ENCODE peak calls at places on chromosomes 1 and 21, in six cellular contexts. P is suprapubic skin, H is ovary, S is transverse colon, R is stomach, M is A549. U is an unnamed sample.

GRCh38 chr1:31815752-31816484 is at the start of gene SPOCD1:
- DNase-seq in P (peak; percentile 88), H (peak; percentile 61), S (peak; percentile 91), R (peak; percentile 84), M (peak; percentile 86), U (peak; percentile 94)

GRCh38 chr1:206907304-206907991 is 10.2 kb downstream of the IL24 start:
- DNase-seq in P (no peak), H (no peak), S (no peak), R (no peak), M (peak; percentile 67), U (peak; percentile 46)

GRCh38 chr1:186532481-186532880 is 71.6 kb upstream of the PDC start:
- DNase-seq in P (no peak), H (no peak), S (no peak), R (no peak), M (no peak), U (no peak)

GRCh38 chr1:29975036-29975694 is 738.8 kb downstream of the PTPRU start:
- DNase-seq in P (no peak), H (no peak), S (no peak), R (no peak), M (peak; percentile 24), U (no peak)

GRCh38 chr1:72288886-72289285 is 6.5 kb upstream of the NEGR1 start:
- DNase-seq in P (no peak), H (no peak), S (no peak), R (no peak), M (no peak), U (no peak)

GRCh38 chr1:167548059-167548932 is 5.3 kb downstream of the CREG1 start:
- DNase-seq in P (no peak), H (no peak), S (no peak), R (no peak), M (peak; percentile 46), U (no peak)

GRCh38 chr1:205088341-205088740 is 4.1 kb upstream of the TMEM81 start:
- DNase-seq in P (no peak), H (no peak), S (no peak), R (no peak), M (no peak), U (no peak)

GRCh38 chr1:32533792-32534327 is 5.4 kb upstream of the ZBTB8A start:
- DNase-seq in P (no peak), H (no peak), S (no peak), R (no peak), M (no peak), U (no peak)

GRCh38 chr1:93804412-93804811 is 74.6 kb downstream of the DNTTIP2 start:
- DNase-seq in P (no peak), H (no peak), S (no peak), R (no peak), M (peak; percentile 64), U (no peak)

GRCh38 chr1:200938955-200939354 is 44.3 kb downstream of the INAVA start:
- DNase-seq in P (no peak), H (no peak), S (no peak), R (no peak), M (no peak), U (peak; percentile 41)

GRCh38 chr1:53370369-53370961 is 42.6 kb upstream of the LRP8 start:
- DNase-seq in P (peak; percentile 25), H (peak; percentile 5), S (no peak), R (peak; percentile 22), M (no peak), U (no peak)

GRCh38 chr1:209411491-209411929 is 172.0 kb upstream of the CAMK1G start:
- DNase-seq in P (no peak), H (no peak), S (no peak), R (no peak), M (no peak), U (no peak)

GRCh38 chr1:99407018-99407417 is 142.7 kb downstream of the PLPPR4 start:
- DNase-seq in P (no peak), H (no peak), S (no peak), R (no peak), M (no peak), U (no peak)

GRCh38 chr21:18986197-18986596 is 582.6 kb upstream of the TMPRSS15 start:
- DNase-seq in P (no peak), H (no peak), S (no peak), R (no peak), M (no peak), U (no peak)

GRCh38 chr1:96763514-96763913 is 41.9 kb downstream of the PTBP2 start:
- DNase-seq in P (no peak), H (no peak), S (no peak), R (no peak), M (no peak), U (no peak)

GRCh38 chr1:15178571-15179484 is 25.3 kb downstream of the TMEM51 start:
- DNase-seq in P (no peak), H (peak; percentile 27), S (no peak), R (no peak), M (peak; percentile 79), U (no peak)

GRCh38 chr1:161834967-161835366 is 68.8 kb downstream of the ATF6 start:
- DNase-seq in P (no peak), H (no peak), S (no peak), R (no peak), M (no peak), U (no peak)

GRCh38 chr1:183195146-183195571 is 9.1 kb downstream of the LAMC2 start:
- DNase-seq in P (no peak), H (no peak), S (peak; percentile 25), R (no peak), M (peak; percentile 42), U (no peak)

GRCh38 chr1:204241050-204241449 is 27.3 kb upstream of the GOLT1A start:
- DNase-seq in P (no peak), H (no peak), S (no peak), R (no peak), M (peak; percentile 14), U (no peak)

GRCh38 chr21:28207776-28208175 is 784.9 kb downstream of the LTN1 start:
- DNase-seq in P (no peak), H (no peak), S (no peak), R (no peak), M (no peak), U (no peak)

GRCh38 chr1:21869620-21870121 is 57.6 kb downstream of the LDLRAD2 start:
- DNase-seq in P (no peak), H (peak; percentile 76), S (peak; percentile 80), R (peak; percentile 94), M (peak; percentile 76), U (peak; percentile 59)

GRCh38 chr1:54886724-54887664 is at the start of gene DHCR24:
- DNase-seq in P (peak; percentile 84), H (peak; percentile 88), S (peak; percentile 85), R (peak; percentile 89), M (peak; percentile 71), U (peak; percentile 97)

GRCh38 chr1:40848530-40849189 is 13.5 kb downstream of the CITED4 start:
- DNase-seq in P (no peak), H (peak; percentile 67), S (peak; percentile 74), R (peak; percentile 81), M (peak; percentile 74), U (no peak)

GRCh38 chr1:201346337-201346939 is 31.0 kb downstream of the TNNT2 start:
- DNase-seq in P (peak; percentile 61), H (no peak), S (peak; percentile 47), R (peak; percentile 57), M (peak; percentile 63), U (no peak)

GRCh38 chr1:87362834-87363426 is 34.2 kb downstream of the LMO4 start:
- DNase-seq in P (no peak), H (no peak), S (no peak), R (no peak), M (no peak), U (no peak)

GRCh38 chr1:109906160-109906838 is 4.3 kb upstream of the CSF1 start:
- DNase-seq in P (no peak), H (no peak), S (no peak), R (no peak), M (no peak), U (no peak)

GRCh38 chr1:234998174-234998741 is 130.4 kb downstream of the TOMM20 start:
- DNase-seq in P (peak; percentile 89), H (peak; percentile 59), S (peak; percentile 89), R (peak; percentile 63), M (peak; percentile 78), U (no peak)

GRCh38 chr1:64745181-64745985 is 508 bp downstream of the RAVER2 start:
- DNase-seq in P (peak; percentile 61), H (peak; percentile 38), S (peak; percentile 53), R (peak; percentile 35), M (peak; percentile 37), U (peak; percentile 41)

GRCh38 chr1:178155478-178156255 is 61.8 kb downstream of the RASAL2 start:
- DNase-seq in P (no peak), H (no peak), S (no peak), R (no peak), M (no peak), U (no peak)

GRCh38 chr1:93775224-93775623 is 93.6 kb upstream of the BCAR3 start:
- DNase-seq in P (no peak), H (no peak), S (no peak), R (no peak), M (peak; percentile 30), U (peak; percentile 87)

GRCh38 chr1:174894087-174894768 is 105.5 kb upstream of the CACYBP start:
- DNase-seq in P (no peak), H (no peak), S (no peak), R (no peak), M (no peak), U (no peak)

GRCh38 chr1:174892016-174892415 is 107.7 kb upstream of the CACYBP start:
- DNase-seq in P (no peak), H (no peak), S (no peak), R (no peak), M (no peak), U (no peak)

GRCh38 chr1:174890024-174890423 is 109.7 kb upstream of the CACYBP start:
- DNase-seq in P (no peak), H (no peak), S (no peak), R (no peak), M (no peak), U (no peak)
- TF ChIP-seq EP300 in P (no peak), H (no peak), S (no peak), R (no peak), M (no peak), U (no peak)

DNA sequence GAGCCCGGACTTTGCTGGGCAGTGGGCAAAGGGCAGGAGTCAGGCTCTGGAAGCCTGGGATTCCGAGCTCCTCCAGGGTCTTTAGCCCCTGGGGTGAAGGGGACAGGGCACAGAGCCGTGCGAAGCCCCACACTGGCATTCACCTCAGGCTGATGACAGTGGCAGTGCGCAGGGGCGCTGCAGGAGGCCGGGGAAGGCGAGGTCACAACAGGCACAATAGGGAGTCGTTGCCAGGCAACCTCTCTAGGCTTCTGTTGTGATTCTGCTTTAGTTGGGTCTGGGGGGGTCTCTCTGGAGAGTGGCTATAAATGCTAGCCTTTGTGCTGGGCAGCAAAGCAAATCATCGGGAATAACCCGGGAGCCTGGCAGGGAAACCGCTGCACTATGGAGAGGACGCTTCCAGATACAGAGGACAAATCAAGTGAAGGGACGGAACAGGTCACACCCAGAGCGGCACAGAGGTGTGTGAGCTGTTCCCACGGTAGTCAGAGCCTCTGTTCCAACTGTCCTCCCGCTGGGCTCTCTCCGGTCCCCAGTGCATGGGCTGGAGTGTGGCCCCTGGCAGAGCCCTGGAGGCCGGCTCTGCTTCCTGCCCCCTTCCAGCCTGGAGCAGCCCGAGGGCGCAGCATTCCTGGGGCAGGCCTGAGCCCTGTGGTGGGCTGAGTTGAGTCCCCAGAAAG is 11.7 kb upstream of the ZBTB21 start:
- DNase-seq in P (no peak), H (no peak), S (no peak), R (no peak), M (no peak), U (peak; percentile 67)
- H3K4me3 ChIP-seq in P (no peak overlapping the region), H (no peak overlapping the region), S (no peak overlapping the region), R (no peak overlapping the region), M (no peak overlapping the region), U (no peak overlapping the region)

GRCh38 chr1:169108897-169109560 is 2.5 kb downstream of the ATP1B1 start:
- DNase-seq in P (no peak), H (no peak), S (peak; percentile 66), R (peak; percentile 59), M (peak; percentile 73), U (peak; percentile 68)
- TF ChIP-seq POLR2A in P (no peak), H (no peak), S (no peak), R (no peak), M (no peak), U (no peak)

GRCh38 chr1:222777977-222778376 is 36.9 kb upstream of the DISP1 start:
- DNase-seq in P (no peak), H (no peak), S (no peak), R (no peak), M (peak; percentile 36), U (no peak)
- TF ChIP-seq EP300 in P (no peak), H (no peak), S (peak; percentile 43), R (no peak), M (no peak), U (no peak)

U was measured in upper lobe of left lung.